ENCODE peak calls at places on chromosomes 16 and 17, in seven cellular contexts. V is epithelial cell of esophagus, P is colonic mucosa, R is esophagus squamous epithelium, X is OCI-LY7, E is heart right ventricle, Z is AG04450. Q is an unnamed sample.

GRCh38 chr16:50269061-50269705 is 2.8 kb downstream of the ADCY7 start:
- DNase-seq in R (no peak), V (no peak), P (no peak), Z (no peak), X (no peak), E (no peak), Q (no peak)

GRCh38 chr17:60528828-60529227 is 2.8 kb upstream of the APPBP2 start:
- DNase-seq in P (no peak), Z (no peak), E (no peak), X (no peak), R (no peak), V (no peak), Q (no peak)

GRCh38 chr17:58556833-58557250 is 42.4 kb upstream of the MTMR4 start:
- DNase-seq in V (peak), E (no peak), P (no peak), R (no peak), X (peak), Z (no peak), Q (no peak)

GRCh38 chr17:73099504-73099903 is 7.0 kb upstream of the SLC39A11 start:
- DNase-seq in Z (no peak), X (no peak), V (no peak), E (no peak), P (no peak), R (no peak), Q (no peak)

GRCh38 chr16:68503334-68503733 is 35.8 kb upstream of the ZFP90 start:
- DNase-seq in P (no peak), X (no peak), V (peak), Z (no peak), E (no peak), R (no peak), Q (no peak)

GRCh38 chr17:17191346-17191792 is 14.8 kb downstream of the PLD6 start:
- DNase-seq in R (no peak), V (no peak), P (no peak), E (peak), X (no peak), Z (peak), Q (no peak)

GRCh38 chr17:64507418-64507766 is 615 bp downstream of the CEP95 start:
- DNase-seq in X (peak), Z (no peak), E (peak), R (no peak), P (peak), V (peak), Q (peak)

GRCh38 chr16:88528902-88529318 is 41.3 kb upstream of the ZC3H18 start:
- DNase-seq in R (no peak), V (no peak), Z (no peak), X (no peak), P (no peak), E (no peak), Q (no peak)

GRCh38 chr17:44444735-44445105 is 55.3 kb upstream of the ITGA2B start:
- DNase-seq in R (no peak), X (no peak), Z (peak), P (no peak), E (no peak), V (peak), Q (no peak)

GRCh38 chr16:69338557-69339288 is 641 bp downstream of the COG8 start:
- DNase-seq in V (no peak), X (no peak), P (peak), E (no peak), R (no peak), Z (no peak), Q (no peak)

GRCh38 chr16:684961-685696 is 995 bp upstream of the JMJD8 start:
- DNase-seq in P (no peak), V (no peak), Z (no peak), X (no peak), E (no peak), R (no peak), Q (no peak)

GRCh38 chr16:68401871-68402747 is 46.2 kb downstream of the SMPD3 start:
- DNase-seq in X (no peak), Z (no peak), E (no peak), V (peak), R (no peak), P (no peak), Q (no peak)

GRCh38 chr16:75188832-75189477 is 18.0 kb downstream of the CTRB2 start:
- DNase-seq in X (no peak), E (no peak), P (no peak), Z (no peak), R (no peak), V (peak), Q (no peak)

GRCh38 chr16:9908613-9909012 is 273.6 kb downstream of the GRIN2A start:
- DNase-seq in Z (no peak), R (no peak), P (no peak), X (no peak), E (peak), V (no peak), Q (no peak)

GRCh38 chr17:21272250-21272649 is 12.3 kb upstream of the MAP2K3 start:
- DNase-seq in E (no peak), R (no peak), Z (no peak), V (no peak), P (no peak), X (no peak), Q (no peak)

GRCh38 chr16:84088695-84089395 is 27.9 kb downstream of the MBTPS1 start:
- DNase-seq in X (peak), P (peak), R (no peak), E (peak), V (peak), Z (no peak), Q (peak)

GRCh38 chr16:84618428-84619102 is 687 bp upstream of the COTL1 start:
- DNase-seq in X (no peak), R (no peak), Z (peak), P (no peak), V (peak), E (no peak), Q (peak)

GRCh38 chr17:1009411-1010085 is 12.6 kb downstream of the TIMM22 start:
- DNase-seq in P (no peak), R (no peak), E (no peak), Z (no peak), V (no peak), X (no peak), Q (no peak)

GRCh38 chr16:89293276-89294143 is 76.0 kb downstream of the ZNF778 start:
- DNase-seq in Z (no peak), E (no peak), R (no peak), V (no peak), P (no peak), X (no peak), Q (no peak)

GRCh38 chr17:19744922-19745757 is 3.0 kb downstream of the ALDH3A1 start:
- DNase-seq in Z (no peak), P (peak), E (peak), R (peak), V (peak), X (peak), Q (peak)

GRCh38 chr16:72561-73537 is at the start of gene RHBDF1:
- DNase-seq in X (no peak), E (peak), P (peak), Z (no peak), R (no peak), V (peak), Q (no peak)

GRCh38 chr17:82923366-82924113 is 83.7 kb upstream of the ZNF750 start:
- DNase-seq in X (peak), Z (no peak), E (no peak), V (no peak), R (no peak), P (no peak), Q (no peak)

GRCh38 chr17:58270476-58271290 is 10.1 kb downstream of the MPO start:
- DNase-seq in X (peak), V (no peak), Z (no peak), E (no peak), P (no peak), R (no peak), Q (no peak)

GRCh38 chr16:67451061-67451703 is 20.3 kb downstream of the HSD11B2 start:
- DNase-seq in P (no peak), X (no peak), Z (no peak), V (no peak), R (no peak), E (no peak), Q (no peak)

GRCh38 chr17:76345377-76345945 is 8.3 kb downstream of the PRPSAP1 start:
- DNase-seq in Z (no peak), R (no peak), P (no peak), X (no peak), V (no peak), E (no peak), Q (no peak)

GRCh38 chr16:47907109-47907508 is 248.7 kb downstream of the ABCC12 start:
- DNase-seq in R (no peak), E (no peak), X (no peak), Z (no peak), P (no peak), V (no peak), Q (no peak)

GRCh38 chr17:45311762-45312476 is 4.9 kb downstream of the MAP3K14 start:
- DNase-seq in Z (no peak), R (no peak), V (peak), P (peak), E (peak), X (peak), Q (no peak)

GRCh38 chr17:69246726-69247375 is 18.2 kb upstream of the ABCA10 start:
- DNase-seq in E (no peak), P (no peak), Z (no peak), R (no peak), X (peak), V (peak), Q (no peak)

GRCh38 chr17:80254396-80255241 is 6.0 kb upstream of the RNF213 start:
- DNase-seq in Z (peak), X (peak), V (peak), P (peak), E (no peak), R (no peak), Q (no peak)

GRCh38 chr16:65111306-65111705 is 10.6 kb downstream of the CDH11 start:
- DNase-seq in X (no peak), E (no peak), Z (no peak), P (peak), R (no peak), V (no peak), Q (peak)

GRCh38 chr16:28057949-28058348 is 5.6 kb downstream of the GSG1L start:
- DNase-seq in R (no peak), X (no peak), Z (no peak), E (no peak), P (no peak), V (no peak), Q (no peak)

GRCh38 chr16:78570409-78571141 is 471.1 kb downstream of the WWOX start:
- DNase-seq in P (no peak), X (no peak), R (no peak), E (no peak), Z (no peak), V (peak), Q (peak)

GRCh38 chr17:73139296-73139695 is 25.5 kb upstream of the SSTR2 start:
- DNase-seq in E (no peak), X (no peak), P (no peak), V (no peak), R (no peak), Z (no peak), Q (no peak)

GRCh38 chr17:82737981-82738877 is 2.8 kb downstream of the FN3K start:
- DNase-seq in P (no peak), V (no peak), E (peak), R (no peak), Z (no peak), X (no peak), Q (no peak)

GRCh38 chr16:84117482-84117843 is 721 bp upstream of the MBTPS1 start:
- DNase-seq in X (peak), V (peak), Z (no peak), P (no peak), E (no peak), R (no peak), Q (no peak)

GRCh38 chr16:48504216-48504615 is 105.8 kb downstream of the N4BP1 start:
- DNase-seq in P (no peak), E (no peak), Z (no peak), R (no peak), X (no peak), V (no peak), Q (no peak)

GRCh38 chr17:49443862-49444261 is 29.2 kb upstream of the PHB1 start:
- DNase-seq in P (no peak), V (no peak), R (no peak), X (no peak), Z (no peak), E (no peak), Q (no peak)

GRCh38 chr17:5508855-5509254 is 22.5 kb downstream of the MIS12 start:
- DNase-seq in X (no peak), E (no peak), P (no peak), V (peak), R (no peak), Z (no peak), Q (peak)

GRCh38 chr16:14003119-14003570 is 68.0 kb upstream of the MRTFB start:
- DNase-seq in X (peak), P (peak), R (no peak), Z (no peak), E (peak), V (peak), Q (no peak)

DNA sequence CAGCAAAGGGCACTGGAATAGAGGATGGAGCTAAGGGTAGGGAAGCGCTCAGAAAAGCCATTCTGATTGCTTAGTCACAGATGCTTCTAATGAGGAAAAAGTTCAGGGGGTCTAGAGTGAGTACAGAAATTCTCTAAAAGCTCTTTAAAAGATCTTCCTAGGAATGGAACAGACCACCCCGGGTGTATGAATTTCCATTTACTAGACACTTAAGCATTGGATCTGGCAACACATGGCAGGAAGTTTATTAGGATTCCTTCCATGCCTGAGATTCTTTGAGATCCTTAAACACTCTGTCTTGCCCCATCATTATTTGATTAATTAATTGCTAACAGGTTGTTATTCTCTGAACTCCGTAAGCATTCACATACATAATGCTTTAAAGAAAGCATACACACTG is 8.5 kb downstream of the KRTAP9-7 start:
- DNase-seq in P (no peak), V (no peak), E (no peak), X (no peak), Z (peak), R (no peak), Q (no peak)
- TF ChIP-seq CTCF in P (no peak), V (no peak), E (no peak), X (no peak), Z (no peak), R (no peak), Q (no peak)

DNA sequence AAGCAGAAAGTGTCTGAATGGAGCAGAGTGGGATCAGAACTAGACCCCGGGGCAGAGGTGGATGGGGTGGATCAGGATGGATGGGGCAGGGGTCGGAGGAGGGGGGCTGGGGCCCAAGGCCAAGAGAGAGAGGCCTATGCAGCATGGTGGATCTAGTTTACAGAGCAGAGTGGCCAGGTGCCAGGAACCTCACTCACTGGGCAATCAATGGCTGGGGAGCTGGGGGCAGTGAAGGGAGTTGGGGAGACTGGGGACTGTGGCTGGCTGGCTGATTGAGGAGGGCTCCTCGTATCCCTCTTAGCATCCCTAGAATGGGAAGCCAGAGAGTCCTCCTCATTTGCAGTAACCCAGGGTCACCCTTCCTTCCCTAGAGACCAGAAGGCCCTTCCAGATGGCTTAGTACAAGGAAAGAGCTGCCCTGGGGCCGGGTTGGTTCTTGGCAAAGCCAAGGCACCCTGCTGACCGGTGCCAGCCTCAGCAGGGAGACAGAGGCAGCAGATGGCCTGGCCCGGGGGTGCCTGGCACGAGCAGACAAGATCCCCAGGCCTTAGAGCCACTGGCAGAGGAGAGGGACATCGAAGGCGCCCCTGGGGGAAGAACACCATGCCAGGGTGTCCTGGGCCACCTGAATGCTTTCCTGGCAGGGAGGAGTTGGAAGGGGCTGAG is 36.8 kb downstream of the SRCIN1 start:
- DNase-seq in V (no peak), X (no peak), Z (no peak), E (no peak), P (no peak), R (no peak), Q (no peak)
- H3K4me3 ChIP-seq in V (no peak), X (no peak), Z (no peak), E (no peak), P (no peak), R (no peak), Q (no peak)

GRCh38 chr17:2592974-2593845 is at the start of gene PAFAH1B1:
- DNase-seq in P (peak), E (peak), R (peak), Z (peak), X (peak), V (peak), Q (peak)
- TF ChIP-seq CTCF in P (no peak), E (no peak), R (no peak), Z (peak), X (peak), V (no peak), Q (no peak)

DNA sequence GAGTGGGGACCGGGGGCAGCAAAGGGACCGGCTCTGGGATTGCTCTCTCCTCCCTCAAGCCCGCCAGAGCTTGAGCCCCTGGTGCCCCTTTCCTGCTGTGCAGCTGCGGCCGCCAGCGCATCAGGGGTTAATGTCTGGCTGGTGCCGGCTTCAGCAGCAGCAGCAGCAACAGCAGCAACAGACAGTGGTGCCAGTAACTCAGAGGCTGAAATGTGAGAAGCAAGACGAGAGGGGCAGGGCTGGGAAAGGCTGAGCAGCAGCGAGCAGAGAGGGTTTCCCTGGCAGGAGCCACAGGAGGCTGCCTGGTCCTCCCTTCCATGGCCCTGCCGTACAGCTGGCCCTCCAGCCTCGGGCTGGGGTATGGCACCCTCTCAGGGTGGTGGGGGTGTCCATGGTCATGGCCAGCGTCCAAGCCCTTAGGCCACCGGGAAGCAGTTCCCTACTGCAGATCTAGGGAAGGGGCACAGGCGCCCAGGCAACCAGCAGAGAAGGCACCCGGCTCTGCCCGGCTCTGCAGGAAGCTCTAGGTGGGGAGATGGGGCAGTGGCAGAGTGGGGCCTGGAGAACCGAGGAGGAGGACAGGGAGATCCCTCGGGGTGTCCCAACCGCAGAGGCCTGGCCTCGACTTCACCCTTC is 21.1 kb upstream of the TFAP4 start:
- DNase-seq in V (peak), R (no peak), X (no peak), P (no peak), Z (no peak), E (peak), Q (peak)
- H3K4me3 ChIP-seq in V (no peak), R (no peak), X (no peak), P (no peak), Z (peak), E (no peak), Q (no peak)

Q was measured in WERI-Rb-1.